ENCODE peak calls at places on chromosome 16, in ten cellular contexts. Y is esophagus squamous epithelium; Q is AG10803; U is K562; J is left ventricle myocardium inferior; F is PC-9; R is MCF 10A; H is ovary; S is CD8-positive, alpha-beta T cell; P is brain microvascular endothelial cell. K is an unnamed sample.

GRCh38 chr16:3490911-3491629 is 4.2 kb downstream of the C16orf90 start:
- DNase-seq in J (no peak), H (no peak), R (no peak), P (no peak), S (no peak), F (no peak), Q (no peak), Y (no peak), U (peak), K (peak)

GRCh38 chr16:57578521-57579360 is 36.3 kb downstream of the ADGRG5 start:
- DNase-seq in H (no peak), F (no peak), S (no peak), Y (no peak), P (no peak), R (no peak), U (no peak), J (no peak), Q (no peak), K (no peak)

GRCh38 chr16:8878523-8878911 is 3.6 kb upstream of the LITAFD start:
- DNase-seq in U (no peak), P (peak), Q (peak), F (peak), R (peak), Y (no peak), S (no peak), J (no peak), H (no peak), K (no peak)

GRCh38 chr16:14549789-14550153 is 80.3 kb downstream of the PARN start:
- DNase-seq in S (no peak), Y (no peak), Q (no peak), H (no peak), F (no peak), U (no peak), P (no peak), J (no peak), R (no peak), K (no peak)

GRCh38 chr16:67461600-67462278 is 19.2 kb downstream of the ATP6V0D1 start:
- DNase-seq in Y (no peak), F (no peak), H (no peak), P (no peak), S (no peak), R (no peak), J (no peak), U (no peak), Q (no peak), K (no peak)

GRCh38 chr16:4327782-4328579 is 12.1 kb downstream of the GLIS2 start:
- DNase-seq in J (peak), Y (no peak), R (no peak), Q (peak), S (peak), F (peak), U (peak), P (no peak), H (peak), K (peak)

GRCh38 chr16:19810817-19811731 is 73.6 kb downstream of the GPRC5B start:
- DNase-seq in H (no peak), Q (peak), Y (no peak), F (peak), S (no peak), P (peak), U (peak), R (peak), J (no peak), K (no peak)

GRCh38 chr16:24635900-24636610 is 93.4 kb upstream of the TNRC6A start:
- DNase-seq in S (no peak), Y (no peak), P (peak), U (no peak), F (peak), H (peak), J (peak), R (peak), Q (peak), K (no peak)

GRCh38 chr16:82636485-82636884 is 9.7 kb downstream of the CDH13 start:
- DNase-seq in H (no peak), R (no peak), Q (no peak), P (no peak), F (no peak), Y (no peak), J (no peak), U (no peak), S (no peak), K (no peak)

GRCh38 chr16:66159987-66160386 is 206.5 kb upstream of the CDH5 start:
- DNase-seq in H (no peak), Y (no peak), R (no peak), U (no peak), F (no peak), P (no peak), S (no peak), Q (peak), J (no peak), K (no peak)

GRCh38 chr16:29664133-29664912 is 1.3 kb downstream of the SPN start:
- DNase-seq in U (peak), S (peak), P (no peak), F (no peak), J (no peak), Q (no peak), R (no peak), H (no peak), Y (no peak), K (no peak)

GRCh38 chr16:47644661-47645060 is 183.5 kb downstream of the PHKB start:
- DNase-seq in Q (peak), P (no peak), S (no peak), J (no peak), F (no peak), R (peak), Y (no peak), U (no peak), H (no peak), K (no peak)

GRCh38 chr16:71817690-71818089 is 9.1 kb upstream of the AP1G1 start:
- DNase-seq in Q (no peak), P (peak), J (no peak), H (no peak), U (no peak), Y (no peak), F (no peak), R (no peak), S (no peak), K (no peak)

GRCh38 chr16:7992616-7993015 is 597.7 kb downstream of the TMEM114 start:
- DNase-seq in Q (no peak), Y (no peak), J (no peak), H (no peak), P (no peak), F (no peak), R (no peak), S (no peak), U (no peak), K (no peak)

GRCh38 chr16:80347900-80348299 is 192.9 kb upstream of the DYNLRB2 start:
- DNase-seq in P (no peak), S (no peak), Q (peak), Y (no peak), F (no peak), H (peak), R (peak), J (peak), U (no peak), K (no peak)

GRCh38 chr16:56428087-56428486 is 2.7 kb upstream of the AMFR start:
- DNase-seq in J (no peak), R (no peak), P (no peak), U (no peak), Q (peak), F (no peak), Y (no peak), S (no peak), H (no peak), K (no peak)

GRCh38 chr16:56281256-56281805 is 90.0 kb downstream of the GNAO1 start:
- DNase-seq in P (peak), Y (no peak), F (no peak), U (peak), Q (no peak), H (no peak), S (no peak), R (peak), J (no peak), K (peak)

GRCh38 chr16:13521356-13521755 is 398.6 kb upstream of the ERCC4 start:
- DNase-seq in R (no peak), U (no peak), Y (no peak), H (no peak), F (no peak), P (no peak), Q (no peak), J (no peak), S (no peak), K (no peak)

GRCh38 chr16:48479955-48480354 is 94.7 kb upstream of the SIAH1 start:
- DNase-seq in U (no peak), J (no peak), Y (no peak), R (peak), F (no peak), P (no peak), Q (peak), S (no peak), H (no peak), K (no peak)

GRCh38 chr16:56626685-56627084 is 1.1 kb downstream of the MT1E start:
- DNase-seq in R (no peak), Y (no peak), U (no peak), P (no peak), S (no peak), F (no peak), J (no peak), H (peak), Q (no peak), K (no peak)

GRCh38 chr16:67528222-67528869 is at the start of gene RIPOR1:
- DNase-seq in Y (no peak), P (no peak), Q (peak), R (no peak), S (peak), J (peak), H (peak), U (peak), F (no peak), K (peak)

GRCh38 chr16:17777461-17777863 is 306.7 kb upstream of the XYLT1 start:
- DNase-seq in U (no peak), P (peak), H (no peak), S (no peak), Y (no peak), R (peak), Q (peak), J (no peak), F (no peak), K (no peak)

GRCh38 chr16:30774367-30775130 is 12.4 kb downstream of the RNF40 start:
- DNase-seq in R (no peak), J (no peak), Y (no peak), S (no peak), P (no peak), Q (no peak), U (no peak), F (no peak), H (no peak), K (no peak)

GRCh38 chr16:10616744-10617640 is 36.6 kb upstream of the EMP2 start:
- DNase-seq in Y (no peak), H (peak), R (peak), S (no peak), F (peak), P (peak), U (no peak), J (peak), Q (peak), K (peak)

GRCh38 chr16:4152267-4152666 is 36.0 kb upstream of the ADCY9 start:
- DNase-seq in Y (no peak), Q (no peak), R (no peak), U (no peak), J (no peak), F (no peak), H (no peak), S (no peak), P (no peak), K (no peak)

GRCh38 chr16:81680444-81681263 is 98.4 kb upstream of the PLCG2 start:
- DNase-seq in S (no peak), Y (no peak), J (no peak), R (no peak), U (no peak), F (no peak), P (no peak), Q (no peak), H (no peak), K (no peak)

GRCh38 chr16:11257131-11257938 is 1.3 kb upstream of the SOCS1 start:
- DNase-seq in P (peak), U (peak), J (peak), Q (peak), H (peak), Y (no peak), F (peak), S (peak), R (peak), K (peak)

GRCh38 chr16:51239196-51239595 is 88.1 kb upstream of the SALL1 start:
- DNase-seq in Y (no peak), S (no peak), U (no peak), R (no peak), H (no peak), P (no peak), J (no peak), Q (no peak), F (no peak), K (no peak)

GRCh38 chr16:79318137-79318899 is 282.2 kb downstream of the MAF start:
- DNase-seq in R (no peak), Q (no peak), P (no peak), S (no peak), Y (no peak), U (no peak), F (no peak), H (no peak), J (no peak), K (no peak)

GRCh38 chr16:8583712-8584111 is 6.6 kb downstream of the TMEM114 start:
- DNase-seq in U (peak), J (no peak), Q (no peak), H (no peak), R (no peak), F (no peak), S (no peak), Y (no peak), P (no peak), K (peak)

GRCh38 chr16:80775450-80775849 is 28.9 kb downstream of the CDYL2 start:
- DNase-seq in J (no peak), Q (no peak), P (no peak), F (no peak), R (no peak), Y (no peak), H (no peak), S (no peak), U (no peak), K (no peak)

GRCh38 chr16:67563708-67564468 is 1.6 kb downstream of the CTCF start:
- DNase-seq in H (peak), Q (peak), Y (no peak), J (no peak), P (peak), R (peak), U (peak), F (peak), S (no peak), K (no peak)

GRCh38 chr16:82657239-82657638 is 30.5 kb downstream of the CDH13 start:
- DNase-seq in H (no peak), S (no peak), F (no peak), U (no peak), J (no peak), R (peak), P (peak), Q (peak), Y (no peak), K (no peak)

GRCh38 chr16:23597003-23597756 is 1.1 kb upstream of the NDUFAB1 start:
- DNase-seq in J (peak), Y (no peak), F (no peak), S (no peak), P (no peak), R (peak), U (peak), Q (no peak), H (no peak), K (peak)
- TF ChIP-seq CTCF in J (peak), Y (no peak), F (no peak), S (no peak), P (peak), R (no peak), U (peak), Q (no peak), H (no peak), K (no peak)

DNA sequence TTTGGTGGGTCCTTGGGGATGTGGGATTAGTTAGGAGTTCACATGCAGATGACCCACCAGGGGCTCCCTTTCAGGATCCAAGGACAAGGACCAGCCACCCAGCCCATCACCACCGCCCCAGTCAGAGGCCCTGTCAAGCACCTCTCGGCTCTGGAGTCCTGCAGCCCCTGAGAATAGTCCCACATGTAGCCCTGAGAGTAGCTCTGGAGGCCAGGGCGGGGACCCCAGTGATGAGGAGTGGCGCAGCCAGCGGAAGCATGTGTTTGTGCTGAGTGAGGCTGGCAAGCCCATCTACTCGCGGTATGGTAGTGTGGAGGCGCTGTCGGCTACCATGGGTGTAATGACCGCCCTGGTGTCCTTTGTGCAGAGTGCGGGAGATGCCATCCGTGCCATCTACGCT is 2.4 kb downstream of the MON1B start:
- DNase-seq in R (no peak), U (no peak), J (no peak), Y (no peak), P (no peak), H (no peak), S (no peak), F (no peak), Q (no peak), K (no peak)
- TF ChIP-seq CTCF in R (no peak), U (no peak), J (no peak), Y (no peak), P (no peak), H (no peak), S (no peak), F (no peak), Q (no peak), K (no peak)

GRCh38 chr16:86390335-86390734 is 120.0 kb upstream of the FOXF1 start:
- DNase-seq in R (no peak), F (no peak), Q (no peak), S (no peak), Y (no peak), P (no peak), U (no peak), H (no peak), J (no peak), K (no peak)

GRCh38 chr16:86389566-86390328 is 120.6 kb upstream of the FOXF1 start:
- DNase-seq in Y (no peak), J (no peak), F (no peak), U (no peak), P (no peak), R (no peak), Q (peak), S (no peak), H (no peak), K (no peak)

GRCh38 chr16:86387461-86388440 is 122.6 kb upstream of the FOXF1 start:
- DNase-seq in H (no peak), Y (no peak), R (peak), P (peak), F (no peak), U (peak), J (no peak), S (no peak), Q (peak), K (no peak)

GRCh38 chr16:86391486-86391885 is 118.8 kb upstream of the FOXF1 start:
- DNase-seq in F (no peak), U (no peak), Q (no peak), R (no peak), S (no peak), P (peak), Y (no peak), H (no peak), J (no peak), K (no peak)

DNA sequence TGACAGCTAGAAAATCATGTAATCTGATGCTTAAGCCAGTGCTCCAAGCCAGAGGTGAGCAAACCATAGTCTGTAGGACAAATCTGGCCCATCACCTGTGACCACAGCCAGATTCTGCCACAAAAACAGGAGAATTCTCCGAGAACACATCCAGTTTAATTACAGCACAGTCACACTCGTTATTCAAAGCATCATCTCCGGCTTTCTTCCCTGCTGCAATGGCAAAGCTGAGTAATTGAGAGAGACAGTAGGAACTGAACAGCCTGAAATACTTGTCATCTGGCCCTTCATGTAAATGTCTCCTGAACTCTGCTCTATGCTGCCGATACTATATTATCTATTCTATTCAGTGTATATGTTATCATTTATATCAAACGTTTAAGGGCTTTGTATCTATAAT is 121.4 kb upstream of the FOXF1 start:
- DNase-seq in Y (no peak), H (no peak), J (no peak), R (no peak), Q (no peak), F (no peak), S (no peak), P (no peak), U (no peak), K (no peak)
- TF ChIP-seq CTCF in Y (no peak), H (no peak), J (no peak), R (no peak), Q (no peak), F (no peak), S (no peak), P (no peak), U (no peak), K (no peak)

GRCh38 chr16:89167425-89167941 is 4.1 kb upstream of the CDH15 start:
- DNase-seq in Q (peak), U (peak), H (peak), J (peak), Y (no peak), P (peak), F (peak), R (peak), S (peak), K (peak)
- TF ChIP-seq CTCF in Q (peak), U (peak), H (no peak), J (peak), Y (peak), P (peak), F (peak), R (peak), S (peak), K (peak)

GRCh38 chr16:88923926-88924833 is 52.8 kb downstream of the CBFA2T3 start:
- DNase-seq in J (no peak), Q (no peak), R (no peak), F (no peak), U (no peak), H (no peak), S (no peak), P (no peak), Y (no peak), K (no peak)

GRCh38 chr16:88925540-88925887 is 51.5 kb downstream of the CBFA2T3 start:
- DNase-seq in F (no peak), S (no peak), R (no peak), U (no peak), J (no peak), H (no peak), Q (no peak), P (no peak), Y (no peak), K (no peak)

GRCh38 chr16:88926374-88926990 is 50.5 kb downstream of the CBFA2T3 start:
- DNase-seq in U (peak), F (peak), Y (no peak), J (no peak), P (peak), R (no peak), S (no peak), H (no peak), Q (no peak), K (no peak)

GRCh38 chr16:88923450-88923849 is 53.6 kb downstream of the CBFA2T3 start:
- DNase-seq in H (no peak), J (no peak), S (no peak), Q (no peak), U (no peak), P (no peak), F (no peak), Y (no peak), R (no peak), K (no peak)

GRCh38 chr16:88924834-88925539 is 52.0 kb downstream of the CBFA2T3 start:
- DNase-seq in J (no peak), P (peak), F (peak), U (peak), S (no peak), Q (peak), Y (no peak), H (peak), R (peak), K (peak)
- TF ChIP-seq CTCF in J (peak), P (peak), F (peak), U (peak), S (no peak), Q (peak), Y (no peak), H (no peak), R (peak), K (no peak)

DNA sequence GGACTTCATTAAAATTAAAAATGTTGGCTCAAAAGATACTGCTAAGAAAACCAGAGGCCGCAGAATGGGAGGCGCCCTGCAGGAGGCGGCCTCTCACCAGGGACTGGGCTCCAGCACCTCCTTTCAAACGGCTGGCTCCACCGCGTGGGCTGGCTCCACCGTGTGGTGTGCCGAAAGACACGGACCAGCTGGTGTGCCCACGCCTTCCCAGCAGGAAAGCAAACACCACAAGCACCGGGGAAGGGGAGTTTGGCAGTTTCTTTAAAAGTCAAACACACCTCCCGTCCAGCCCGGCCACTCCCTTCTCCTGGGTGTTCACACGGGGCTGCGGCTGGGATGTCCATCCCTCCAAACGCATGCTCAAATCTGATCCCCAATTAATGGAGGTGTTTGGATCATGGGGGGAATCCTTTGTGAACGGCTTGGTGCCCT is 13.9 kb downstream of the HAGH start:
- DNase-seq in U (peak), Q (peak), F (no peak), J (peak), P (peak), Y (no peak), H (peak), S (peak), R (peak), K (peak)
- TF ChIP-seq CTCF in U (peak), Q (peak), F (peak), J (peak), P (peak), Y (peak), H (no peak), S (peak), R (peak), K (no peak)